ENCODE peak calls at places on chromosomes 13 and 19, in six cellular contexts. V, D, X, G, Q and W are unnamed samples.

GRCh38 chr13:113040597-113041292 is 64.8 kb upstream of the F7 start:
- DNase-seq in Q (no peak), D (no peak), X (no peak), V (no peak), G (no peak), W (no peak)

GRCh38 chr13:112895521-112896465 is 73.2 kb upstream of the MCF2L start:
- DNase-seq in V (no peak), Q (no peak), G (no peak), X (no peak), D (no peak), W (no peak)

GRCh38 chr19:55913643-55914268 is 18.4 kb downstream of the NLRP13 start:
- DNase-seq in G (no peak), D (peak), X (no peak), Q (no peak), V (no peak), W (peak)

GRCh38 chr19:4991996-4992698 is 23.2 kb downstream of the KDM4B start:
- DNase-seq in Q (no peak), G (no peak), X (no peak), D (peak), V (no peak), W (no peak)

GRCh38 chr13:20186771-20187170 is 6.0 kb downstream of the GJB2 start:
- DNase-seq in Q (no peak), V (no peak), G (no peak), X (no peak), D (no peak), W (no peak)

GRCh38 chr13:24244802-24245201 is 64.6 kb upstream of the C1QTNF9 start:
- DNase-seq in V (no peak), G (no peak), D (no peak), Q (no peak), X (no peak), W (no peak)

GRCh38 chr13:33015275-33015674 is 948 bp upstream of the KL start:
- DNase-seq in X (peak), V (no peak), D (no peak), G (no peak), Q (no peak), W (no peak)

GRCh38 chr13:35485451-35485850 is 9.0 kb upstream of the MAB21L1 start:
- DNase-seq in V (no peak), D (no peak), X (no peak), G (no peak), Q (no peak), W (no peak)

GRCh38 chr19:40596608-40597328 is 4.4 kb upstream of the LTBP4 start:
- DNase-seq in Q (peak), D (peak), V (peak), X (peak), G (no peak), W (peak)

GRCh38 chr13:28140433-28141125 is 2.2 kb downstream of the PAN3 start:
- DNase-seq in V (no peak), X (no peak), D (no peak), Q (peak), G (no peak), W (peak)

GRCh38 chr19:2476451-2477140 is 669 bp downstream of the GADD45B start:
- DNase-seq in G (peak), X (no peak), D (peak), Q (peak), V (peak), W (peak)

GRCh38 chr19:33580026-33580644 is 41.6 kb upstream of the CHST8 start:
- DNase-seq in D (no peak), X (no peak), Q (no peak), V (no peak), G (no peak), W (no peak)

GRCh38 chr19:28575816-28576215 is 637.1 kb downstream of the UQCRFS1 start:
- DNase-seq in D (no peak), V (no peak), Q (no peak), G (no peak), X (no peak), W (peak)

GRCh38 chr13:77555246-77555645 is 19.7 kb downstream of the SCEL start:
- DNase-seq in X (no peak), D (no peak), Q (peak), V (no peak), G (no peak), W (no peak)

GRCh38 chr13:102299366-102299765 is 102.5 kb downstream of the FGF14 start:
- DNase-seq in X (no peak), G (no peak), V (no peak), D (no peak), Q (no peak), W (no peak)

GRCh38 chr19:38544569-38545315 is 73.0 kb downstream of the MAP4K1 start:
- DNase-seq in V (no peak), D (no peak), G (no peak), Q (no peak), X (no peak), W (no peak)

GRCh38 chr13:47437411-47437810 is 540.6 kb upstream of the HTR2A start:
- DNase-seq in G (no peak), V (no peak), Q (no peak), X (no peak), D (no peak), W (no peak)

GRCh38 chr19:6564393-6564792 is 26.6 kb downstream of the CD70 start:
- DNase-seq in G (no peak), Q (peak), X (no peak), V (no peak), D (no peak), W (no peak)

GRCh38 chr19:7877249-7877836 is 3.2 kb upstream of the PRR36 start:
- DNase-seq in D (no peak), G (no peak), Q (no peak), X (no peak), V (no peak), W (no peak)

GRCh38 chr19:58021541-58022282 is 12.1 kb upstream of the ZSCAN1 start:
- DNase-seq in G (peak), X (no peak), Q (peak), D (peak), V (no peak), W (peak)

GRCh38 chr19:1295169-1296012 is 9.7 kb downstream of the EFNA2 start:
- DNase-seq in V (peak), G (no peak), D (peak), X (peak), Q (no peak), W (peak)

GRCh38 chr13:20125783-20126165 is 35.1 kb downstream of the GJA3 start:
- DNase-seq in Q (no peak), V (no peak), G (no peak), X (no peak), D (no peak), W (peak)

GRCh38 chr19:42410371-42410770 is 16.8 kb downstream of the LIPE start:
- DNase-seq in D (no peak), X (no peak), V (no peak), Q (no peak), G (no peak), W (no peak)

GRCh38 chr13:77002590-77003190 is 10.8 kb downstream of the CLN5 start:
- DNase-seq in V (no peak), G (no peak), Q (peak), D (peak), X (no peak), W (no peak)

GRCh38 chr19:49085868-49086232 is 599 bp downstream of the SNRNP70 start:
- DNase-seq in G (no peak), V (no peak), X (no peak), D (no peak), Q (no peak), W (no peak)

GRCh38 chr13:31009166-31009565 is 76.7 kb downstream of the TEX26 start:
- DNase-seq in X (no peak), D (no peak), Q (no peak), G (no peak), V (no peak), W (peak)

GRCh38 chr13:98613591-98613990 is 36.7 kb upstream of the STK24 start:
- DNase-seq in G (no peak), D (no peak), V (no peak), X (no peak), Q (no peak), W (no peak)

GRCh38 chr13:70747305-70747704 is 639.1 kb upstream of the KLHL1 start:
- DNase-seq in V (no peak), D (no peak), Q (no peak), G (no peak), X (no peak), W (no peak)

GRCh38 chr19:1055028-1055425 is 11.9 kb upstream of the ARHGAP45 start:
- DNase-seq in G (no peak), Q (no peak), X (no peak), D (no peak), V (no peak), W (no peak)

GRCh38 chr13:37475966-37476365 is 122.6 kb downstream of the POSTN start:
- DNase-seq in Q (no peak), X (no peak), V (no peak), D (no peak), G (no peak), W (no peak)

GRCh38 chr19:37537391-37537947 is 30.7 kb downstream of the ZNF793 start:
- DNase-seq in V (no peak), D (no peak), G (no peak), Q (no peak), X (no peak), W (no peak)

GRCh38 chr13:26061947-26062346 is 10.1 kb upstream of the SHISA2 start:
- DNase-seq in D (no peak), Q (peak), V (no peak), X (no peak), G (no peak), W (no peak)

GRCh38 chr19:47790398-47790814 is 11.9 kb downstream of the SELENOW start:
- DNase-seq in X (peak), Q (peak), D (peak), G (peak), V (peak), W (peak)

GRCh38 chr19:50203281-50204080 is at the start of gene MYH14:
- DNase-seq in X (no peak), Q (peak), D (peak), V (peak), G (no peak), W (peak)

GRCh38 chr19:13881231-13881691 is 4.3 kb downstream of the NANOS3 start:
- DNase-seq in Q (no peak), V (peak), D (peak), G (peak), X (no peak), W (peak)
- TF ChIP-seq CTCF in Q (no peak), V (no peak), D (no peak), G (no peak), X (no peak), W (no peak)

GRCh38 chr19:53910170-53910518 is 1.1 kb downstream of the CACNG7 start:
- DNase-seq in Q (no peak), V (peak), D (peak), G (no peak), X (no peak), W (peak)

GRCh38 chr19:53909471-53910169 is 542 bp downstream of the CACNG7 start:
- DNase-seq in V (no peak), Q (no peak), X (no peak), G (no peak), D (no peak), W (peak)

GRCh38 chr19:53916004-53916403 is 6.9 kb downstream of the CACNG7 start:
- DNase-seq in V (no peak), X (no peak), Q (no peak), G (no peak), D (no peak), W (no peak)

GRCh38 chr19:53915000-53915399 is 5.9 kb downstream of the CACNG7 start:
- DNase-seq in G (no peak), D (peak), X (no peak), V (peak), Q (no peak), W (peak)

DNA sequence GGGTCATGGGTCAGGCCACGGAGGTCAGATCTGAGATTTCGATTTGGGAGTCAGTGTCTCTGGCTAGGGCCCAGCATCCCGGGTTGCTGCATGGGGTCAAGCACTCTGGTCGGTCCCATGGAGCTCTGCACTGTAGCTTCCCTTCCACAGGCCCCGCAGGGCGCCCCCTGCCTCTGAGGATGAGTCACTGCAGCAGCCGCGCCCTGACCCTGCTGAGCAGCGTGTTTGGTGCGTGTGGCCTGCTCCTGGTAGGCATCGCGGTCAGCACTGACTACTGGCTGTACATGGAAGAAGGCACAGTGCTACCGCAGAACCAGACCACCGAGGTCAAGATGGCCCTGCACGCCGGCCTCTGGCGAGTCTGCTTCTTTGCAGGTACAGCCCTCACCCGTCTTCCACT is 3.6 kb downstream of the CACNG7 start:
- DNase-seq in D (peak), X (peak), Q (no peak), G (no peak), V (peak), W (peak)
- TF ChIP-seq CTCF in D (peak), X (peak), Q (peak), G (no peak), V (peak), W (peak)

GRCh38 chr13:86464193-86464592 is 665.0 kb upstream of the SLITRK6 start:
- DNase-seq in G (no peak), X (no peak), Q (no peak), D (peak), V (no peak), W (no peak)
- TF ChIP-seq CTCF in G (no peak), X (no peak), Q (no peak), D (peak), V (peak), W (peak)

DNA sequence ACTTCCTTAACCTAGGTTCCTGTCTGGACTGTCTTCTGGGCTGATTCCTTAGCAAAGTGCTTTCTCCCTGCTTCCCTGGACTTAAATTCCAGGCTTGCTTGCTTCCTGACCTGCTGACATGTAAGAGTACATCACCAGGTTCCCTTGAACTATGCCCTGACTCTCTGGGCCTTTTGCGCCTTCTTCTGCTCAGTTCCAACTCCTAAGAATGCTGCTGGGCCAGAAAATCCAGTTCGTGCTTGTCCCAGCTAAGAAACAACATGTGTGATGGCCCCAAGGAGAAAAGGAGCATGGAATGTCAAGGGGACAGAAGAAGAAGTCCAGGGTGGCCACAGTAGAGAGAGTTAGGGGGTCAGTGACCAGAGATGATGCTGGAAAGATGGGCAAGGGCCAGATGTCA is 42.6 kb upstream of the MBNL2 start:
- DNase-seq in G (no peak), X (no peak), Q (no peak), V (no peak), D (no peak), W (no peak)
- TF ChIP-seq CTCF in G (no peak), X (no peak), Q (no peak), V (no peak), D (no peak), W (no peak)